ENCODE peak calls at places on chromosome 20, in nine cellular contexts. X is mucosa of descending colon, T is body of pancreas, W is cardiac muscle cell, Z is PC-3, C is brain microvascular endothelial cell, V is endodermal cell, Y is left lung, S is heart right ventricle. F is an unnamed sample.

GRCh38 chr20:11057624-11058023 is 383.8 kb upstream of the JAG1 start:
- DNase-seq in X (no peak), T (no peak), W (no peak), Z (no peak), C (no peak), V (no peak), Y (no peak), S (no peak), F (peak; percentile 8)

GRCh38 chr20:20692587-20692986 is 19.9 kb downstream of the RALGAPA2 start:
- DNase-seq in X (no peak), T (no peak), W (no peak), Z (no peak), C (no peak), V (no peak), Y (no peak), S (no peak), F (no peak)

GRCh38 chr20:61805365-61805764 is 260.3 kb downstream of the TAF4 start:
- DNase-seq in X (peak; percentile 27), T (no peak), W (no peak), Z (no peak), C (no peak), V (no peak), Y (no peak), S (no peak), F (no peak)

GRCh38 chr20:56393133-56393472 is 658 bp downstream of the CSTF1 start:
- DNase-seq in X (no peak), T (no peak), W (no peak), Z (peak; percentile 19), C (no peak), V (no peak), Y (no peak), S (no peak), F (no peak)

GRCh38 chr20:57440678-57441509 is 49.7 kb downstream of the RBM38 start:
- DNase-seq in X (peak; percentile 82), T (peak; percentile 81), W (peak; percentile 96), Z (no peak), C (no peak), V (peak; percentile 71), Y (peak; percentile 72), S (peak; percentile 86), F (no peak)

GRCh38 chr20:21074605-21075336 is 31.4 kb downstream of the LINC00237 start:
- DNase-seq in X (no peak), T (no peak), W (no peak), Z (peak; percentile 82), C (no peak), V (no peak), Y (no peak), S (no peak), F (peak; percentile 10)

GRCh38 chr20:54041336-54041735 is 29.1 kb downstream of the BCAS1 start:
- DNase-seq in X (no peak), T (no peak), W (no peak), Z (no peak), C (no peak), V (no peak), Y (no peak), S (no peak), F (no peak)

GRCh38 chr20:11246251-11246775 is 572.5 kb upstream of the JAG1 start:
- DNase-seq in X (no peak), T (no peak), W (no peak), Z (no peak), C (no peak), V (no peak), Y (no peak), S (no peak), F (no peak)

GRCh38 chr20:24651171-24651972 is 181.9 kb downstream of the SYNDIG1 start:
- DNase-seq in X (no peak), T (no peak), W (no peak), Z (peak; percentile 88), C (peak; percentile 63), V (no peak), Y (peak; percentile 10), S (no peak), F (peak; percentile 94)

GRCh38 chr20:21539512-21539911 is 25.6 kb upstream of the NKX2-2 start:
- DNase-seq in X (no peak), T (no peak), W (no peak), Z (no peak), C (no peak), V (no peak), Y (no peak), S (no peak), F (no peak)

GRCh38 chr20:51735728-51736600 is 32.2 kb downstream of the ATP9A start:
- DNase-seq in X (peak; percentile 66), T (no peak), W (no peak), Z (peak; percentile 17), C (no peak), V (no peak), Y (no peak), S (no peak), F (no peak)

GRCh38 chr20:58135441-58136170 is 92.8 kb downstream of the ANKRD60 start:
- DNase-seq in X (no peak), T (no peak), W (no peak), Z (peak; percentile 87), C (no peak), V (peak; percentile 63), Y (no peak), S (no peak), F (no peak)

GRCh38 chr20:36852187-36852586 is 23.8 kb upstream of the TLDC2 start:
- DNase-seq in X (no peak), T (no peak), W (no peak), Z (no peak), C (no peak), V (peak; percentile 35), Y (no peak), S (peak; percentile 64), F (no peak)

GRCh38 chr20:23918896-23919295 is 39.3 kb upstream of the CST5 start:
- DNase-seq in X (no peak), T (no peak), W (no peak), Z (no peak), C (no peak), V (no peak), Y (no peak), S (no peak), F (no peak)

GRCh38 chr20:2753456-2754040 is 46.9 kb downstream of the CPXM1 start:
- DNase-seq in X (no peak), T (no peak), W (no peak), Z (no peak), C (no peak), V (no peak), Y (no peak), S (no peak), F (no peak)

GRCh38 chr20:22789661-22790060 is 205.3 kb upstream of the FOXA2 start:
- DNase-seq in X (no peak), T (no peak), W (no peak), Z (no peak), C (no peak), V (no peak), Y (no peak), S (no peak), F (no peak)

GRCh38 chr20:54345817-54346216 is 129.6 kb upstream of the DOK5 start:
- DNase-seq in X (no peak), T (no peak), W (no peak), Z (no peak), C (no peak), V (no peak), Y (no peak), S (no peak), F (peak; percentile 31)

GRCh38 chr20:58271596-58272460 is 37.7 kb upstream of the RAB22A start:
- DNase-seq in X (no peak), T (no peak), W (no peak), Z (no peak), C (peak; percentile 29), V (no peak), Y (no peak), S (no peak), F (no peak)

GRCh38 chr20:36462440-36463211 is 78.7 kb upstream of the MYL9 start:
- DNase-seq in X (peak; percentile 67), T (peak; percentile 50), W (no peak), Z (peak; percentile 56), C (peak; percentile 37), V (peak; percentile 74), Y (no peak), S (peak; percentile 68), F (peak; percentile 49)

GRCh38 chr20:16942702-16943101 is 194.5 kb downstream of the OTOR start:
- DNase-seq in X (no peak), T (no peak), W (no peak), Z (no peak), C (no peak), V (no peak), Y (no peak), S (no peak), F (peak; percentile 61)

GRCh38 chr20:4108495-4109306 is 93.3 kb upstream of the RNF24 start:
- DNase-seq in X (no peak), T (peak; percentile 71), W (peak; percentile 78), Z (peak; percentile 87), C (peak; percentile 71), V (peak; percentile 91), Y (peak; percentile 61), S (peak; percentile 32), F (peak; percentile 58)

GRCh38 chr20:3716195-3716834 is 3.9 kb upstream of the SIGLEC1 start:
- DNase-seq in X (no peak), T (no peak), W (peak; percentile 64), Z (peak; percentile 64), C (peak; percentile 4), V (peak; percentile 86), Y (no peak), S (peak; percentile 48), F (no peak)

GRCh38 chr20:4297141-4297826 is 281.9 kb upstream of the RNF24 start:
- DNase-seq in X (no peak), T (no peak), W (no peak), Z (no peak), C (peak; percentile 6), V (peak; percentile 45), Y (peak; percentile 36), S (no peak), F (peak; percentile 9)

GRCh38 chr20:49642808-49643207 is 70.9 kb downstream of the B4GALT5 start:
- DNase-seq in X (no peak), T (no peak), W (no peak), Z (no peak), C (no peak), V (no peak), Y (no peak), S (no peak), F (no peak)
- H3K36me3 ChIP-seq in X (no peaks in the 10 kb centered on the region), T (peaks cover 28% of the 10 kb centered on the region), W (peaks cover 51% of the 10 kb centered on the region), Z (peaks cover 75% of the 10 kb centered on the region), C (peaks cover 53% of the 10 kb centered on the region), V (peaks cover 93% of the 10 kb centered on the region), Y (peaks cover 97% of the 10 kb centered on the region), S (peaks cover 100% of the 10 kb centered on the region), F (peaks cover 35% of the 10 kb centered on the region)

GRCh38 chr20:41482647-41483552 is 116.3 kb upstream of the EMILIN3 start:
- DNase-seq in X (no peak), T (no peak), W (no peak), Z (peak; percentile 62), C (peak; percentile 73), V (no peak), Y (no peak), S (no peak), F (peak; percentile 97)
- H3K36me3 ChIP-seq in X (no peaks in the 10 kb centered on the region), T (peaks cover 8% of the 10 kb centered on the region), W (peaks cover 58% of the 10 kb centered on the region), Z (peaks cover 33% of the 10 kb centered on the region), C (peaks cover 5% of the 10 kb centered on the region), V (peaks cover 77% of the 10 kb centered on the region), Y (peaks cover 57% of the 10 kb centered on the region), S (peaks cover 82% of the 10 kb centered on the region), F (peaks cover 10% of the 10 kb centered on the region)

GRCh38 chr20:47350181-47350550 is 6.3 kb downstream of the ZMYND8 start:
- DNase-seq in X (no peak), T (no peak), W (no peak), Z (no peak), C (no peak), V (no peak), Y (no peak), S (no peak), F (no peak)
- H3K36me3 ChIP-seq in X (peaks cover 4% of the 10 kb centered on the region), T (no peaks in the 10 kb centered on the region), W (no peaks in the 10 kb centered on the region), Z (no peaks in the 10 kb centered on the region), C (peaks cover 24% of the 10 kb centered on the region), V (peaks cover 26% of the 10 kb centered on the region), Y (peaks cover 18% of the 10 kb centered on the region), S (peaks cover 24% of the 10 kb centered on the region), F (no peaks in the 10 kb centered on the region)

GRCh38 chr20:34750484-34750883 is 46.3 kb downstream of the TP53INP2 start:
- DNase-seq in X (no peak), T (no peak), W (no peak), Z (no peak), C (no peak), V (no peak), Y (no peak), S (no peak), F (no peak)
- H3K36me3 ChIP-seq in X (peaks cover 11% of the 10 kb centered on the region), T (peaks cover 29% of the 10 kb centered on the region), W (peaks cover 47% of the 10 kb centered on the region), Z (peaks cover 52% of the 10 kb centered on the region), C (peaks cover 14% of the 10 kb centered on the region), V (peaks cover 91% of the 10 kb centered on the region), Y (peaks cover 97% of the 10 kb centered on the region), S (peaks cover 95% of the 10 kb centered on the region), F (peaks cover 26% of the 10 kb centered on the region)